ENCODE peak calls at places on chromosomes 2 and 18, in six cellular contexts. W, Y, P, Q, M and Z are unnamed samples.

GRCh38 chr2:219576505-219577388 is 4.6 kb downstream of the INHA start:
- DNase-seq in W (no peak), Y (no peak), P (no peak), Q (peak; percentile 13), M (no peak), Z (no peak)

GRCh38 chr2:162676515-162676914 is 162.1 kb downstream of the KCNH7 start:
- DNase-seq in W (no peak), Y (no peak), P (no peak), Q (no peak), M (no peak), Z (no peak)

GRCh38 chr2:163462993-163463392 is 272.8 kb downstream of the FIGN start:
- DNase-seq in W (no peak), Y (no peak), P (no peak), Q (no peak), M (no peak), Z (no peak)

GRCh38 chr2:228329279-228329678 is 147.8 kb upstream of the SPHKAP start:
- DNase-seq in W (no peak), Y (no peak), P (no peak), Q (no peak), M (no peak), Z (no peak)

GRCh38 chr2:189178726-189179606 is 595 bp downstream of the COL5A2 start:
- DNase-seq in W (peak; percentile 15), Y (peak; percentile 25), P (no peak), Q (peak; percentile 78), M (no peak), Z (no peak)

GRCh38 chr2:132850688-132851087 is 180.7 kb upstream of the LYPD1 start:
- DNase-seq in W (no peak), Y (no peak), P (no peak), Q (no peak), M (no peak), Z (no peak)

GRCh38 chr2:168084267-168084781 is 163.1 kb downstream of the STK39 start:
- DNase-seq in W (no peak), Y (no peak), P (no peak), Q (peak; percentile 7), M (no peak), Z (no peak)

GRCh38 chr2:202450785-202451184 is 74.7 kb downstream of the BMPR2 start:
- DNase-seq in W (peak; percentile 50), Y (no peak), P (no peak), Q (peak; percentile 59), M (no peak), Z (no peak)

GRCh38 chr18:11040823-11041712 is 108.3 kb downstream of the PIEZO2 start:
- DNase-seq in W (peak; percentile 25), Y (peak; percentile 13), P (no peak), Q (peak; percentile 69), M (no peak), Z (peak; percentile 20)

GRCh38 chr18:21315741-21316187 is 73.7 kb downstream of the GREB1L start:
- DNase-seq in W (no peak), Y (no peak), P (no peak), Q (no peak), M (no peak), Z (no peak)

GRCh38 chr2:143513081-143513480 is 383.9 kb downstream of the ARHGAP15 start:
- DNase-seq in W (no peak), Y (peak; percentile 3), P (no peak), Q (peak; percentile 75), M (no peak), Z (peak; percentile 17)

GRCh38 chr2:46335404-46335965 is 38.3 kb downstream of the EPAS1 start:
- DNase-seq in W (no peak), Y (peak; percentile 60), P (no peak), Q (peak; percentile 88), M (no peak), Z (peak; percentile 52)

GRCh38 chr2:56230171-56230570 is 46.4 kb downstream of the CCDC85A start:
- DNase-seq in W (no peak), Y (no peak), P (no peak), Q (peak; percentile 0), M (no peak), Z (no peak)

GRCh38 chr2:226514895-226515294 is 284.7 kb downstream of the IRS1 start:
- DNase-seq in W (no peak), Y (peak; percentile 16), P (no peak), Q (peak; percentile 40), M (no peak), Z (no peak)

GRCh38 chr2:40448476-40449079 is 3.3 kb downstream of the SLC8A1 start:
- DNase-seq in W (no peak), Y (peak; percentile 20), P (no peak), Q (peak; percentile 52), M (no peak), Z (no peak)

GRCh38 chr2:69095246-69095645 is 82.3 kb downstream of the ANTXR1 start:
- DNase-seq in W (no peak), Y (no peak), P (no peak), Q (peak; percentile 94), M (no peak), Z (no peak)

GRCh38 chr2:28142403-28142802 is 250.3 kb upstream of the FOSL2 start:
- DNase-seq in W (no peak), Y (no peak), P (no peak), Q (no peak), M (no peak), Z (no peak)

GRCh38 chr2:54572262-54572635 is 116.1 kb downstream of the SPTBN1 start:
- DNase-seq in W (peak; percentile 46), Y (peak; percentile 79), P (no peak), Q (peak; percentile 94), M (no peak), Z (no peak)

GRCh38 chr2:201406077-201406662 is 45.1 kb downstream of the TRAK2 start:
- DNase-seq in W (no peak), Y (no peak), P (no peak), Q (peak; percentile 87), M (peak; percentile 38), Z (peak; percentile 23)

GRCh38 chr2:71156531-71156930 is 26.1 kb downstream of the MPHOSPH10 start:
- DNase-seq in W (no peak), Y (no peak), P (no peak), Q (peak; percentile 23), M (no peak), Z (no peak)

GRCh38 chr2:63875143-63875542 is 33.4 kb downstream of the UGP2 start:
- DNase-seq in W (no peak), Y (no peak), P (no peak), Q (peak; percentile 13), M (peak; percentile 58), Z (no peak)

GRCh38 chr2:68190991-68191731 is 33.5 kb downstream of the PNO1 start:
- DNase-seq in W (no peak), Y (peak; percentile 31), P (no peak), Q (peak; percentile 96), M (no peak), Z (no peak)

GRCh38 chr2:47508641-47509040 is 105.7 kb downstream of the MSH2 start:
- DNase-seq in W (no peak), Y (no peak), P (no peak), Q (no peak), M (no peak), Z (no peak)

GRCh38 chr2:10620481-10620880 is 69.3 kb downstream of the NOL10 start:
- DNase-seq in W (no peak), Y (no peak), P (no peak), Q (peak; percentile 94), M (no peak), Z (no peak)

GRCh38 chr2:98468621-98469236 is 24.1 kb downstream of the INPP4A start:
- DNase-seq in W (no peak), Y (no peak), P (no peak), Q (peak; percentile 65), M (no peak), Z (no peak)

GRCh38 chr2:100577777-100578176 is 15.0 kb downstream of the PDCL3 start:
- DNase-seq in W (no peak), Y (no peak), P (no peak), Q (no peak), M (no peak), Z (no peak)

DNA sequence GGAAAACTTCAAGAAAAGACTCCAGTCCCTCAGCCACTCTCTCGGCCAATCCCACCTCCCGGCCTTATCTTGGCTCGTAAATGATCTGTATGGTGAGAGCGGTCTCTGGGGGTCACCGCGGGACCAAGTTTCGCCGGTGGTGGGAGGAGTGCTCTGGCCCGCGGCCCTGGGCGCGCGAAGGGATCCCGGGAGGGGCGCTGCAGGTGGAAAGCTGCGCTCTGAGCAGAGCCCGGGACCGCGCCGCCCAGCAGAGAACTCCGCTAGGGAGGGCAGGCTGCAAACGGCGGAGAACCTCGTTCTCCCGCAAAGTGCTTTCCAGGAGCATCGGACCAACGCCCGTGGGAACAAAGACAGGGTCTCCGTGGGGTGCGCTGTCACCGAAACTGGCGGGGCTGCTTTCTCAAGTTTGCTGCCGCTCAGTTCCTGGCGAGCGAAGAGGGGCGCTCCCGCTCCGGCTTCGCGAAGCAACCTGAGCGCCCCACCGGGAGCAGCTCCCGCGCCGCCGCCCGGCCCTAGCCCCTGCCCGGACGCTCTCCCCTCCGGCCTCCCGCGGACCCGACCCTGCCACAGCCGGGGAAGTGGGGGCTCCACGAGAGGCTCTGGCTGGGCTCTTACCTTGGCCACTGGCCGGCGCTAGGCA is 508 bp downstream of the LRP2 start:
- DNase-seq in W (no peak), Y (peak; percentile 11), P (no peak), Q (no peak), M (no peak), Z (no peak)
- H3K27ac ChIP-seq in W (no peak overlapping the region), Y (no peak overlapping the region), P (no peak overlapping the region), Q (no peak overlapping the region), M (peak overlapping the region; percentile 46), Z (no peak overlapping the region)

DNA sequence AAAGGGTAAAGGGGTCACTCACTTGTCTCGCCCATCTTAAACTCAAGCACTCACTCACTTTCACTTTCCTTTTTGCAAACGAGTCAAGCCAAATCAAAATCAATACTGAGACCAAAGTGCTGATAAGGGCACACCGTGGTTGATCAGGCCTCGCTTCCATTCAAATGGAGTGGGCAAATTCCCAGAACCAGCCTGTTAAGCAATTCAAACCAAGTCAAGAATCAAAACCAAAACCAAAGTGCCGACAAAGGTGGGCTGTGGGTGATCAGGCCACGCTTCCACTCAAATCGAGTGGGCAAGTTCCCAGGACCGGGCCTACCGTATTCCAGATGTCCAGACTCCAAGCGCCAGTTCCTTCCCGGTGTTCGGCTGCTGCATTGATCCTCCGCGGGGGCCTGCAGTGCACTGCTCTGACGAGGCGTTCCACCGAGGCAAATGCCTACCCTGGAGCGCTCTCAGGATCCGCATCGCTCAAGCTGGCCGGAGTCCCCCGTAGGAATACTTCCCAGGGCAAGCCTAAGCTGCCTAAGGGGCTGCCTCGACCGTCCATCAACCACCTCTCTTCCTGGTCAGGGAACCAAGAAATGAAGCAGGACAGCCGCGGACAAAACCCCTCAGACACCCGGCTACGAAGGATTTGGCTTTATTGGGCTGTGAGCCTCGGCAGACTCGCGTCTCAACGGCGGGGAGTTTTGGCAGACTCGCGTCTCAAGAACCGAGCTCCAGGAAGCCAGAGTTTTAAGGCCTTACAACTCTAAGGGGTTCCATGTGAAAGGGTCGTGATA is 89.9 kb upstream of the SLC1A4 start:
- DNase-seq in W (no peak), Y (no peak), P (no peak), Q (no peak), M (no peak), Z (no peak)
- TF ChIP-seq POLR2A in W (no peak), Y (no peak), P (no peak), Q (no peak), M (no peak), Z (no peak)

GRCh38 chr18:23226930-23227728 is 91.8 kb downstream of the CABLES1 start:
- DNase-seq in W (peak; percentile 25), Y (no peak), P (no peak), Q (peak; percentile 94), M (no peak), Z (peak; percentile 69)
- H3K27ac ChIP-seq in W (peak overlapping the region; percentile 47), Y (no peak overlapping the region), P (peak overlapping the region; percentile 79), Q (peak overlapping the region; percentile 90), M (peak overlapping the region; percentile 87), Z (peak overlapping the region; percentile 84)

DNA sequence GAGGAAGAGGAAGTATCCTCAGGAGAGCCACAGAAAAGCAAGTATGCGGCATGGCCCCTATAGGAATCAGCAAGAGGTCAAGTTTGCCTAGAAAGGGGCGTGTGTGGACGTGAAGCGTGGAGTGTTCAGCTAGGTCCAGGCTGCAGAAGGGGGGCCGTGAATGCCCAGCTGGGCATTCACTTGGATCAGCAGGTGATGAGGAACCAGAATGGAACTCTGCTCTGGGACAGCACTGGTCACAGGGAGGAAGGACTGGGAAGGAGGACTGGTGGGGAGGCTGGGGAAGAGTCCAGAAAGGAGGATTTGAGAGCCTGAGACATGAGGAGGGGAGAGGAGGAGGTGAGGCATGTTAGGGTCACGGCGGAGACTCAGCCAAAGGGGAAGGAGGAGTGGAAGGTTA is 19.8 kb downstream of the STAT1 start:
- DNase-seq in W (no peak), Y (no peak), P (no peak), Q (no peak), M (no peak), Z (no peak)
- TF ChIP-seq POLR2A in W (no peak), Y (no peak), P (no peak), Q (no peak), M (no peak), Z (no peak)